ENCODE peak calls at places on chromosome 14, in six cellular contexts. A is left ventricle myocardium inferior, S is esophagus squamous epithelium, Z is right cardiac atrium, P is fibroblast of lung, Y is mammary epithelial cell. M is an unnamed sample.

GRCh38 chr14:22476882-22477281 is 112.1 kb downstream of the DAD1 start:
- DNase-seq in A (no peak), S (no peak), Z (no peak), P (no peak), Y (no peak), M (no peak)

GRCh38 chr14:99320621-99321235 is 48.7 kb upstream of the BCL11B start:
- DNase-seq in A (no peak), S (no peak), Z (no peak), P (no peak), Y (no peak), M (no peak)

GRCh38 chr14:32083789-32084188 is 6.7 kb downstream of the ARHGAP5 start:
- DNase-seq in A (no peak), S (no peak), Z (no peak), P (no peak), Y (no peak), M (no peak)

GRCh38 chr14:26104686-26105085 is 493.1 kb downstream of the NOVA1 start:
- DNase-seq in A (no peak), S (no peak), Z (no peak), P (no peak), Y (no peak), M (no peak)

GRCh38 chr14:62364161-62364560 is 601.9 kb downstream of the SNAPC1 start:
- DNase-seq in A (no peak), S (no peak), Z (no peak), P (no peak), Y (no peak), M (no peak)

GRCh38 chr14:104546591-104547309 is 32.8 kb upstream of the C14orf180 start:
- DNase-seq in A (no peak), S (no peak), Z (no peak), P (no peak), Y (no peak), M (no peak)

GRCh38 chr14:102508410-102508773 is 1.2 kb downstream of the ANKRD9 start:
- DNase-seq in A (peak), S (no peak), Z (no peak), P (no peak), Y (no peak), M (no peak)

GRCh38 chr14:67622675-67623074 is 3.0 kb downstream of the ARG2 start:
- DNase-seq in A (no peak), S (no peak), Z (peak), P (peak), Y (peak), M (no peak)

GRCh38 chr14:54420478-54421116 is 20.6 kb downstream of the CNIH1 start:
- DNase-seq in A (no peak), S (no peak), Z (no peak), P (peak), Y (peak), M (peak)

GRCh38 chr14:25607095-25607657 is 557.2 kb upstream of the STXBP6 start:
- DNase-seq in A (no peak), S (no peak), Z (no peak), P (no peak), Y (no peak), M (no peak)

GRCh38 chr14:64639340-64639821 is 64.8 kb upstream of the PLEKHG3 start:
- DNase-seq in A (no peak), S (no peak), Z (no peak), P (no peak), Y (peak), M (no peak)

GRCh38 chr14:32329690-32330290 is 692 bp downstream of the AKAP6 start:
- DNase-seq in A (no peak), S (no peak), Z (no peak), P (no peak), Y (no peak), M (no peak)

GRCh38 chr14:37145395-37145794 is 27.0 kb downstream of the SLC25A21 start:
- DNase-seq in A (no peak), S (no peak), Z (no peak), P (no peak), Y (peak), M (no peak)

GRCh38 chr14:105943973-105944602 is 417.7 kb downstream of the TMEM121 start:
- DNase-seq in A (no peak), S (no peak), Z (no peak), P (no peak), Y (no peak), M (no peak)

GRCh38 chr14:100586520-100587247 is 533 bp downstream of the BEGAIN start:
- DNase-seq in A (peak), S (no peak), Z (peak), P (no peak), Y (peak), M (peak)

GRCh38 chr14:51079085-51079484 is 15.8 kb downstream of the TRIM9 start:
- DNase-seq in A (no peak), S (no peak), Z (no peak), P (peak), Y (peak), M (no peak)

GRCh38 chr14:33592298-33592697 is 358.6 kb downstream of the EGLN3 start:
- DNase-seq in A (no peak), S (no peak), Z (no peak), P (no peak), Y (no peak), M (no peak)

GRCh38 chr14:91138511-91139359 is 24.9 kb downstream of the DGLUCY start:
- DNase-seq in A (no peak), S (no peak), Z (no peak), P (peak), Y (peak), M (peak)

GRCh38 chr14:24673534-24674203 is 39.7 kb upstream of the GZMB start:
- DNase-seq in A (no peak), S (no peak), Z (no peak), P (no peak), Y (peak), M (no peak)

GRCh38 chr14:96051642-96052540 is 12.7 kb downstream of the C14orf132 start:
- DNase-seq in A (no peak), S (no peak), Z (no peak), P (no peak), Y (peak), M (no peak)

GRCh38 chr14:100955201-100955600 is 51.7 kb upstream of the RTL1 start:
- DNase-seq in A (no peak), S (no peak), Z (no peak), P (peak), Y (peak), M (no peak)

GRCh38 chr14:77181603-77182437 is at the start of gene TMEM63C:
- DNase-seq in A (no peak), S (no peak), Z (no peak), P (no peak), Y (peak), M (peak)

GRCh38 chr14:57686317-57686716 is 179.6 kb downstream of the SLC35F4 start:
- DNase-seq in A (no peak), S (no peak), Z (no peak), P (no peak), Y (no peak), M (no peak)

GRCh38 chr14:105253329-105253682 is 5.0 kb downstream of the BTBD6 start:
- DNase-seq in A (no peak), S (no peak), Z (no peak), P (no peak), Y (no peak), M (no peak)

GRCh38 chr14:43706901-43707300 is 800.2 kb downstream of the FSCB start:
- DNase-seq in A (no peak), S (no peak), Z (no peak), P (peak), Y (no peak), M (no peak)

GRCh38 chr14:76639606-76640272 is 121.5 kb upstream of the VASH1 start:
- DNase-seq in A (no peak), S (no peak), Z (no peak), P (peak), Y (no peak), M (no peak)

GRCh38 chr14:105891221-105891602 is 364.8 kb downstream of the TMEM121 start:
- DNase-seq in A (no peak), S (no peak), Z (peak), P (no peak), Y (no peak), M (peak)

GRCh38 chr14:101501858-101502615 is 59.3 kb upstream of the DIO3 start:
- DNase-seq in A (no peak), S (no peak), Z (no peak), P (no peak), Y (no peak), M (no peak)

GRCh38 chr14:101462726-101463565 is 98.3 kb upstream of the DIO3 start:
- DNase-seq in A (no peak), S (no peak), Z (no peak), P (no peak), Y (no peak), M (no peak)

GRCh38 chr14:51304956-51305355 is 64.9 kb downstream of the TMX1 start:
- DNase-seq in A (no peak), S (no peak), Z (no peak), P (peak), Y (peak), M (no peak)